ENCODE peak calls at places on chromosomes 13 and 19, in seven cellular contexts. J is pancreas; B is GM04504; G is pons; Y is central memory CD4-positive, alpha-beta T cell; E is left cardiac atrium; U is iris pigment epithelial cell. S is an unnamed sample.

GRCh38 chr13:99383511-99383921 is 76.3 kb upstream of the GPR183 start:
- DNase-seq in J (no peak), B (no peak), G (no peak), Y (no peak), E (no peak), U (no peak), S (no peak)

GRCh38 chr13:28590450-28590849 is 68.5 kb upstream of the POMP start:
- DNase-seq in J (no peak), B (no peak), G (no peak), Y (no peak), E (no peak), U (no peak), S (no peak)

GRCh38 chr13:39462456-39462855 is 140.5 kb downstream of the LHFPL6 start:
- DNase-seq in J (no peak), B (no peak), G (no peak), Y (no peak), E (no peak), U (peak; percentile 21), S (no peak)

GRCh38 chr19:11807099-11807380 is 7.0 kb upstream of the ZNF440 start:
- DNase-seq in J (no peak), B (no peak), G (no peak), Y (no peak), E (no peak), U (no peak), S (no peak)

GRCh38 chr19:56612737-56613136 is 17.6 kb downstream of the ZNF71 start:
- DNase-seq in J (no peak), B (no peak), G (no peak), Y (no peak), E (no peak), U (no peak), S (no peak)

GRCh38 chr19:44662686-44663085 is 8.6 kb upstream of the CEACAM19 start:
- DNase-seq in J (no peak), B (no peak), G (no peak), Y (no peak), E (no peak), U (no peak), S (no peak)

GRCh38 chr13:111275382-111275781 is 45.1 kb upstream of the TEX29 start:
- DNase-seq in J (no peak), B (no peak), G (no peak), Y (no peak), E (no peak), U (no peak), S (no peak)

GRCh38 chr19:16467581-16467980 is 4.2 kb downstream of the EPS15L1 start:
- DNase-seq in J (no peak), B (no peak), G (no peak), Y (no peak), E (peak; percentile 48), U (no peak), S (no peak)

GRCh38 chr19:40465025-40465780 is at the start of gene BLVRB:
- DNase-seq in J (no peak), B (peak; percentile 61), G (peak; percentile 45), Y (peak; percentile 34), E (no peak), U (peak; percentile 85), S (no peak)

GRCh38 chr13:109427695-109428094 is 358.7 kb downstream of the IRS2 start:
- DNase-seq in J (no peak), B (no peak), G (no peak), Y (no peak), E (no peak), U (no peak), S (no peak)

GRCh38 chr13:102466836-102467235 is 65.0 kb upstream of the FGF14 start:
- DNase-seq in J (no peak), B (no peak), G (no peak), Y (no peak), E (no peak), U (no peak), S (no peak)

GRCh38 chr19:13797870-13798269 is 2.6 kb downstream of the ZSWIM4 start:
- DNase-seq in J (no peak), B (peak; percentile 46), G (no peak), Y (no peak), E (peak; percentile 73), U (peak; percentile 91), S (peak; percentile 49)

GRCh38 chr19:46714523-46715106 is 2.3 kb downstream of the PRKD2 start:
- DNase-seq in J (no peak), B (no peak), G (no peak), Y (peak; percentile 71), E (no peak), U (no peak), S (no peak)

GRCh38 chr13:66774046-66774445 is 456.1 kb downstream of the PCDH9 start:
- DNase-seq in J (no peak), B (no peak), G (no peak), Y (no peak), E (no peak), U (no peak), S (no peak)

GRCh38 chr19:6599866-6600454 is 9.0 kb upstream of the CD70 start:
- DNase-seq in J (no peak), B (no peak), G (no peak), Y (no peak), E (no peak), U (no peak), S (no peak)

GRCh38 chr13:109672545-109672944 is 113.8 kb downstream of the IRS2 start:
- DNase-seq in J (no peak), B (peak; percentile 9), G (no peak), Y (no peak), E (no peak), U (peak; percentile 59), S (no peak)

GRCh38 chr13:47903836-47904235 is 97.2 kb downstream of the SUCLA2 start:
- DNase-seq in J (no peak), B (no peak), G (no peak), Y (no peak), E (no peak), U (peak; percentile 80), S (no peak)

GRCh38 chr19:45440873-45441654 is 17.3 kb upstream of the ERCC1 start:
- DNase-seq in J (no peak), B (no peak), G (no peak), Y (no peak), E (no peak), U (peak; percentile 67), S (no peak)

GRCh38 chr19:53906211-53907192 is 2.6 kb upstream of the CACNG7 start:
- DNase-seq in J (peak; percentile 15), B (no peak), G (no peak), Y (peak; percentile 48), E (peak; percentile 51), U (no peak), S (no peak)

GRCh38 chr13:46529509-46529908 is 23.5 kb upstream of the LRCH1 start:
- DNase-seq in J (no peak), B (no peak), G (no peak), Y (no peak), E (no peak), U (no peak), S (no peak)

GRCh38 chr19:45200614-45201013 is 22.0 kb downstream of the BLOC1S3 start:
- DNase-seq in J (no peak), B (no peak), G (peak; percentile 56), Y (no peak), E (peak; percentile 45), U (peak; percentile 51), S (no peak)

GRCh38 chr19:20664917-20665781 is 3.8 kb upstream of the ZNF626 start:
- DNase-seq in J (no peak), B (peak; percentile 9), G (peak; percentile 10), Y (no peak), E (peak; percentile 54), U (peak; percentile 68), S (peak; percentile 32)

GRCh38 chr19:30675086-30675485 is 302.9 kb downstream of the ZNF536 start:
- DNase-seq in J (no peak), B (no peak), G (no peak), Y (no peak), E (no peak), U (no peak), S (no peak)

GRCh38 chr13:43261018-43261417 is 237.6 kb downstream of the DNAJC15 start:
- DNase-seq in J (no peak), B (no peak), G (no peak), Y (no peak), E (no peak), U (peak; percentile 74), S (no peak)

GRCh38 chr13:98440390-98441055 is 136.4 kb downstream of the STK24 start:
- DNase-seq in J (no peak), B (no peak), G (no peak), Y (no peak), E (no peak), U (no peak), S (no peak)

GRCh38 chr13:39616087-39616694 is 13.2 kb upstream of the LHFPL6 start:
- DNase-seq in J (peak; percentile 18), B (peak; percentile 28), G (peak; percentile 82), Y (peak; percentile 27), E (peak; percentile 25), U (peak; percentile 59), S (peak; percentile 30)

GRCh38 chr13:80586356-80586755 is 245.4 kb upstream of the SPRY2 start:
- DNase-seq in J (no peak), B (no peak), G (no peak), Y (no peak), E (no peak), U (peak; percentile 50), S (no peak)

GRCh38 chr13:29956771-29957170 is 106.4 kb upstream of the UBL3 start:
- DNase-seq in J (no peak), B (no peak), G (no peak), Y (no peak), E (no peak), U (no peak), S (no peak)

GRCh38 chr13:47904239-47904638 is 96.8 kb downstream of the SUCLA2 start:
- DNase-seq in J (no peak), B (no peak), G (peak; percentile 4), Y (no peak), E (no peak), U (peak; percentile 38), S (no peak)

S was measured in tibial artery.